ENCODE peak calls at places on chromosomes 3 and 15, in six cellular contexts. M is gastrocnemius medialis; N is choroid plexus epithelial cell; O is HFF-Myc; U is CD8-positive, alpha-beta T cell; Y is stomach. R is an unnamed sample.
A peak's percentile ranks its signal among the peaks of the same experiment; 100 is the strongest.

GRCh38 chr3:156614642-156615511 is 59.5 kb upstream of the TIPARP start:
- DNase-seq in M (no peak), O (no peak), U (no peak), N (peak; percentile 52), Y (no peak), R (no peak)

GRCh38 chr3:70558955-70559354 is 246.5 kb upstream of the MDFIC2 start:
- DNase-seq in U (no peak), M (no peak), N (no peak), Y (no peak), O (no peak), R (no peak)

GRCh38 chr15:50798684-50799083 is 33.2 kb upstream of the SPPL2A start:
- DNase-seq in U (no peak), N (no peak), Y (no peak), O (no peak), M (peak; percentile 72), R (peak; percentile 25)

GRCh38 chr3:127013758-127014535 is 31.0 kb downstream of the PLXNA1 start:
- DNase-seq in U (no peak), N (no peak), O (no peak), M (no peak), Y (no peak), R (no peak)

GRCh38 chr15:77747175-77748077 is 114.7 kb upstream of the LINGO1 start:
- DNase-seq in O (no peak), Y (no peak), U (no peak), M (no peak), N (no peak), R (no peak)

GRCh38 chr3:155448531-155448930 is 155.0 kb upstream of the STRIT1 start:
- DNase-seq in N (no peak), O (no peak), U (no peak), Y (no peak), M (no peak), R (no peak)

GRCh38 chr3:69888040-69888945 is 111.2 kb upstream of the SAMMSON start:
- DNase-seq in N (no peak), O (no peak), M (no peak), Y (no peak), U (no peak), R (peak; percentile 97)

GRCh38 chr3:186287723-186288122 is 74.3 kb downstream of the DGKG start:
- DNase-seq in U (no peak), Y (no peak), N (peak; percentile 93), M (no peak), O (no peak), R (peak; percentile 84)

GRCh38 chr3:9897408-9898372 is 5.0 kb upstream of the IL17RE start:
- DNase-seq in M (no peak), U (no peak), Y (peak; percentile 81), N (no peak), O (no peak), R (no peak)

GRCh38 chr3:180390313-180390712 is 211.7 kb upstream of the TTC14 start:
- DNase-seq in Y (no peak), O (no peak), U (no peak), N (no peak), M (no peak), R (no peak)

GRCh38 chr3:57145852-57146251 is 19.3 kb downstream of the IL17RD start:
- DNase-seq in U (no peak), O (no peak), M (no peak), Y (no peak), N (no peak), R (no peak)

GRCh38 chr3:57142335-57142734 is 22.8 kb downstream of the IL17RD start:
- DNase-seq in O (no peak), M (no peak), N (no peak), Y (no peak), U (no peak), R (no peak)

GRCh38 chr3:57144952-57145351 is 20.2 kb downstream of the IL17RD start:
- DNase-seq in N (no peak), O (no peak), U (no peak), M (no peak), Y (no peak), R (no peak)

GRCh38 chr3:57141719-57142118 is 23.4 kb downstream of the IL17RD start:
- DNase-seq in U (no peak), O (no peak), N (no peak), Y (no peak), M (no peak), R (no peak)

DNA sequence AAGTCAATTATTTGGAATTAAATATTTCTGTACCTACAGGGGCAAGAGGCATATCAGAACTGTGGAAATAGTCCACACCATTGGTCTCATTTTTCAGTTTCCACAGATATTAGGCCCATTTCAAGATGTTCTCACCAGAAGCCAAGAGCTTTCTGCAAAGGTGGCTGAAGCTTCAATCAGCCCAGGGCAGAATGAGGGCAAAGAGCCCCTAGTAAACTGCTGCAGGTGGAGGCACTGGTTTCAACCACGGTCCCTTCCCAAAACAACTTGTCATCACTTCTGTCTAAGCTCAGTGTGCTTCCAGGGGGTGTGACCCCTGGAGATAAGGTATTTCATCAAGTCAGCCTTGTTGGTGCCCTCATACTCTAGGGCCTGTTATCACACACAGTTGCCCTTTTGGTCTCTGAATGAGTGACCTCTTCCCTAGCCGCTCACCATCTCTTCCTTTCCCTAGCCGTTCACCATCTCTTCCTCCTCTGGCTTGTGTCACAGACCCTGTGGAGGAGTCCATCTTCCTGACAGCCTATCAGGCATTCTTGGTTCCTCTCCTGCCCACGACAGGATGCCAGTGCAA is 21.2 kb downstream of the IL17RD start:
- DNase-seq in U (no peak), Y (no peak), N (no peak), O (no peak), M (no peak), R (no peak)
- TF ChIP-seq CTCF in U (no peak), Y (no peak), N (no peak), O (no peak), M (no peak), R (no peak)

GRCh38 chr3:48756640-48757039 is 39.6 kb upstream of the IP6K2 start:
- DNase-seq in M (no peak), U (no peak), N (no peak), Y (no peak), O (no peak), R (no peak)

GRCh38 chr3:48759071-48759470 is 42.0 kb upstream of the IP6K2 start:
- DNase-seq in O (no peak), Y (no peak), N (no peak), M (no peak), U (no peak), R (no peak)
- H3K4me3 ChIP-seq in O (no peak overlapping the region), Y (no peak overlapping the region), N (no peak overlapping the region), M (no peak overlapping the region), U (no peak overlapping the region), R (no peak overlapping the region)

GRCh38 chr15:52783929-52784798 is 6.0 kb downstream of the ONECUT1 start:
- DNase-seq in M (no peak), U (no peak), O (no peak), Y (no peak), N (no peak), R (no peak)
- TF ChIP-seq CTCF in M (peak; percentile 38), U (peak; percentile 33), O (peak; percentile 72), Y (peak; percentile 28), N (no peak), R (peak; percentile 53)

GRCh38 chr3:38107911-38108648 is 28.8 kb downstream of the ACAA1 start:
- DNase-seq in O (no peak), N (no peak), U (no peak), Y (peak; percentile 17), M (no peak), R (no peak)
- H3K4me3 ChIP-seq in O (no peak overlapping the region), N (no peak overlapping the region), U (no peak overlapping the region), Y (no peak overlapping the region), M (no peak overlapping the region), R (no peak overlapping the region)

GRCh38 chr3:171113716-171114115 is 87.2 kb upstream of the SLC2A2 start:
- DNase-seq in O (no peak), M (no peak), U (no peak), N (no peak), Y (no peak), R (no peak)
- TF ChIP-seq CTCF in O (no peak), M (no peak), U (no peak), N (peak; percentile 42), Y (no peak), R (peak; percentile 21)